ENCODE peak calls at places on chromosomes 1 and 21, in seven cellular contexts. H is tibial artery, E is adipocyte, Z is cardiac muscle cell, P is trophoblast cell, R is GM12864, Q is fibroblast of pulmonary artery. W is an unnamed sample.

GRCh38 chr1:1986451-1987141 is 17.0 kb downstream of the CFAP74 start:
- DNase-seq in E (no peak), R (no peak), Z (no peak), Q (no peak), H (no peak), P (peak), W (no peak)

GRCh38 chr1:60564196-60564595 is 490.6 kb upstream of the C1orf87 start:
- DNase-seq in H (no peak), Z (peak), E (peak), P (no peak), R (no peak), Q (peak), W (no peak)

GRCh38 chr1:218705911-218706893 is 361.1 kb downstream of the TGFB2 start:
- DNase-seq in R (no peak), E (peak), H (no peak), Q (peak), Z (peak), P (peak), W (no peak)

GRCh38 chr1:35637401-35637809 is 3.9 kb downstream of the PSMB2 start:
- DNase-seq in Q (peak), H (no peak), R (no peak), Z (peak), P (peak), E (peak), W (peak)

GRCh38 chr1:162328507-162328906 is 48.1 kb downstream of the SPATA46 start:
- DNase-seq in E (no peak), R (no peak), H (no peak), Z (no peak), P (no peak), Q (no peak), W (no peak)

GRCh38 chr1:27318596-27318995 is 3.4 kb upstream of the TMEM222 start:
- DNase-seq in Q (no peak), Z (no peak), P (no peak), R (no peak), H (no peak), E (peak), W (no peak)

GRCh38 chr1:111015222-111015621 is 51.5 kb upstream of the LRIF1 start:
- DNase-seq in P (peak), Q (no peak), R (no peak), E (no peak), Z (no peak), H (no peak), W (no peak)

GRCh38 chr1:14377386-14377785 is 221.1 kb upstream of the KAZN start:
- DNase-seq in Z (no peak), E (no peak), R (no peak), Q (no peak), H (no peak), P (no peak), W (no peak)

GRCh38 chr1:67536957-67537646 is 106.9 kb upstream of the SERBP1 start:
- DNase-seq in Z (no peak), H (peak), E (no peak), R (no peak), P (no peak), Q (no peak), W (no peak)

GRCh38 chr21:28252923-28253322 is 739.8 kb downstream of the LTN1 start:
- DNase-seq in R (no peak), P (no peak), Z (no peak), H (no peak), E (no peak), Q (no peak), W (no peak)

GRCh38 chr21:37532868-37533780 is 166.6 kb downstream of the DYRK1A start:
- DNase-seq in H (peak), R (peak), P (peak), Z (no peak), Q (peak), E (no peak), W (peak)

GRCh38 chr1:109769335-109770078 is 5.8 kb upstream of the EPS8L3 start:
- DNase-seq in E (peak), Z (peak), Q (peak), H (no peak), R (no peak), P (peak), W (no peak)

GRCh38 chr1:154661110-154661509 is 53.1 kb upstream of the ADAR start:
- DNase-seq in R (no peak), E (no peak), P (no peak), Z (no peak), H (no peak), Q (no peak), W (no peak)

GRCh38 chr1:51523931-51524330 is 4.9 kb upstream of the EPS15 start:
- DNase-seq in E (no peak), R (no peak), Z (no peak), P (no peak), Q (no peak), H (no peak), W (no peak)

GRCh38 chr1:202590119-202590518 is 120.1 kb downstream of the SYT2 start:
- DNase-seq in E (no peak), Q (no peak), R (no peak), P (no peak), H (no peak), Z (no peak), W (no peak)

GRCh38 chr1:183438060-183438459 is 19.9 kb upstream of the NMNAT2 start:
- DNase-seq in Z (no peak), R (no peak), Q (no peak), H (no peak), P (no peak), E (no peak), W (no peak)

GRCh38 chr1:154840557-154841176 is 29.4 kb downstream of the KCNN3 start:
- DNase-seq in Z (peak), R (no peak), H (no peak), E (no peak), P (no peak), Q (peak), W (no peak)

GRCh38 chr1:32496127-32496526 is 31.3 kb downstream of the ZBTB8B start:
- DNase-seq in R (no peak), E (peak), H (no peak), Q (peak), P (peak), Z (peak), W (no peak)

GRCh38 chr1:146012703-146013565 is 8.6 kb downstream of the HJV start:
- DNase-seq in R (no peak), Q (peak), H (no peak), E (peak), Z (peak), P (peak), W (no peak)

GRCh38 chr1:64167176-64167575 is 36.2 kb upstream of the UBE2U start:
- DNase-seq in Z (peak), R (no peak), P (no peak), E (peak), H (no peak), Q (peak), W (no peak)

GRCh38 chr1:27588256-27589232 is 15.4 kb downstream of the AHDC1 start:
- DNase-seq in E (peak), Z (peak), Q (peak), P (no peak), R (no peak), H (no peak), W (no peak)

GRCh38 chr1:161970633-161971032 is 53.0 kb downstream of the OLFML2B start:
- DNase-seq in P (no peak), E (no peak), R (no peak), Z (no peak), H (no peak), Q (no peak), W (no peak)

GRCh38 chr1:110370827-110371226 is 20.0 kb downstream of the SLC16A4 start:
- DNase-seq in P (peak), H (no peak), E (peak), Z (peak), Q (peak), R (no peak), W (no peak)

GRCh38 chr1:206029484-206029883 is 5.8 kb upstream of the CTSE start:
- DNase-seq in Z (peak), R (no peak), P (peak), E (no peak), Q (peak), H (no peak), W (no peak)

GRCh38 chr1:2294033-2294640 is 66.0 kb downstream of the SKI start:
- DNase-seq in Z (peak), R (no peak), H (no peak), E (no peak), Q (peak), P (no peak), W (no peak)

GRCh38 chr1:234512376-234512965 is 33.5 kb upstream of the TARBP1 start:
- DNase-seq in E (no peak), Z (no peak), Q (no peak), R (no peak), H (no peak), P (no peak), W (no peak)

GRCh38 chr1:107525146-107525545 is 384.3 kb downstream of the NTNG1 start:
- DNase-seq in H (no peak), Z (no peak), Q (no peak), E (peak), R (no peak), P (peak), W (no peak)

GRCh38 chr1:100277866-100278265 is 11.8 kb downstream of the RTCA start:
- DNase-seq in P (no peak), Z (no peak), R (no peak), Q (no peak), H (no peak), E (no peak), W (no peak)

GRCh38 chr21:37855568-37856391 is 60.5 kb downstream of the KCNJ6 start:
- DNase-seq in R (no peak), P (peak), Q (peak), E (peak), H (no peak), Z (peak), W (no peak)

GRCh38 chr21:45421846-45422775 is 17.1 kb downstream of the COL18A1 start:
- DNase-seq in R (no peak), Q (no peak), E (no peak), Z (no peak), H (peak), P (no peak), W (no peak)

GRCh38 chr21:45421071-45421845 is 16.3 kb downstream of the COL18A1 start:
- DNase-seq in E (no peak), R (no peak), P (no peak), Z (no peak), H (peak), Q (no peak), W (no peak)

GRCh38 chr21:45424854-45425795 is 20.2 kb downstream of the COL18A1 start:
- DNase-seq in E (no peak), Z (no peak), P (no peak), R (no peak), Q (no peak), H (peak), W (no peak)

GRCh38 chr21:45423968-45424853 is 19.2 kb downstream of the COL18A1 start:
- DNase-seq in H (peak), R (no peak), Z (no peak), E (no peak), Q (no peak), P (no peak), W (no peak)

GRCh38 chr21:45423201-45423955 is 18.4 kb downstream of the COL18A1 start:
- DNase-seq in E (no peak), R (no peak), H (peak), P (no peak), Z (no peak), Q (no peak), W (no peak)
- H3K4me3 ChIP-seq in E (no peak), R (no peak), H (no peak), P (peak), Z (no peak), Q (no peak), W (no peak)

GRCh38 chr1:229092377-229093257 is 178.3 kb upstream of the RAB4A start:
- DNase-seq in Q (no peak), E (no peak), Z (no peak), H (no peak), P (no peak), R (no peak), W (no peak)

GRCh38 chr1:229094476-229095311 is 176.2 kb upstream of the RAB4A start:
- DNase-seq in Z (peak), E (no peak), H (no peak), P (peak), R (no peak), Q (peak), W (no peak)

GRCh38 chr1:229091721-229092136 is 179.2 kb upstream of the RAB4A start:
- DNase-seq in R (no peak), H (peak), Z (no peak), E (no peak), P (no peak), Q (no peak), W (no peak)

GRCh38 chr1:229093546-229094336 is 177.2 kb upstream of the RAB4A start:
- DNase-seq in E (no peak), R (no peak), Q (no peak), P (peak), H (no peak), Z (no peak), W (no peak)

GRCh38 chr1:229093258-229093540 is 177.7 kb upstream of the RAB4A start:
- DNase-seq in H (no peak), Z (no peak), Q (no peak), E (no peak), R (no peak), P (peak), W (no peak)
- H3K4me3 ChIP-seq in H (no peak), Z (no peak), Q (no peak), E (no peak), R (no peak), P (no peak), W (no peak)

GRCh38 chr1:230277201-230277771 is 148.8 kb downstream of the PGBD5 start:
- DNase-seq in Z (no peak), E (no peak), H (peak), Q (no peak), P (no peak), R (no peak), W (no peak)
- H3K4me3 ChIP-seq in Z (no peak), E (no peak), H (no peak), Q (no peak), P (no peak), R (no peak), W (no peak)

GRCh38 chr1:228445524-228445866 is 28.8 kb upstream of the TRIM17 start:
- DNase-seq in R (no peak), Z (no peak), Q (no peak), E (no peak), P (no peak), H (no peak), W (no peak)
- H3K4me3 ChIP-seq in R (peak), Z (peak), Q (peak), E (peak), P (peak), H (peak), W (peak)

W was measured in GM06990.